ENCODE peak calls at places on chromosomes 4 and X, in ten cellular contexts. S is endothelial cell, F is HFF-Myc, W is K562, O is GM12864, Z is left ventricle myocardium inferior, T is choroid plexus epithelial cell, P is Calu3, Q is GM12878, R is adrenal gland. A is an unnamed sample.

GRCh38 chrX:106323357-106323756 is 155.3 kb downstream of the PWWP3B start:
- DNase-seq in S (no peak), F (no peak), W (no peak), O (no peak), Z (no peak), T (no peak), P (no peak), Q (no peak), R (no peak), A (no peak)

GRCh38 chr4:143294310-143294709 is 42.4 kb upstream of the GAB1 start:
- DNase-seq in S (no peak), F (no peak), W (no peak), O (no peak), Z (peak), T (no peak), P (no peak), Q (no peak), R (peak), A (no peak)

GRCh38 chr4:97531351-97531750 is 611.9 kb downstream of the STPG2 start:
- DNase-seq in S (no peak), F (no peak), W (no peak), O (no peak), Z (no peak), T (no peak), P (no peak), Q (no peak), R (no peak), A (no peak)

GRCh38 chr4:31160146-31160545 is 440.0 kb downstream of the PCDH7 start:
- DNase-seq in S (no peak), F (no peak), W (no peak), O (no peak), Z (no peak), T (peak), P (no peak), Q (no peak), R (no peak), A (no peak)

GRCh38 chr4:29596228-29596627 is 1123.9 kb upstream of the PCDH7 start:
- DNase-seq in S (no peak), F (no peak), W (no peak), O (no peak), Z (no peak), T (no peak), P (no peak), Q (no peak), R (no peak), A (no peak)

GRCh38 chr4:48653217-48654014 is 126.7 kb downstream of the FRYL start:
- DNase-seq in S (no peak), F (no peak), W (no peak), O (no peak), Z (peak), T (peak), P (no peak), Q (no peak), R (peak), A (peak)

GRCh38 chr4:4985844-4986243 is 33.4 kb downstream of the CYTL1 start:
- DNase-seq in S (peak), F (no peak), W (no peak), O (no peak), Z (no peak), T (no peak), P (no peak), Q (no peak), R (no peak), A (no peak)

GRCh38 chrX:103210056-103210455 is 4.9 kb upstream of the BEX4 start:
- DNase-seq in S (no peak), F (no peak), W (no peak), O (no peak), Z (no peak), T (no peak), P (no peak), Q (no peak), R (no peak), A (no peak)

GRCh38 chr4:152880263-152880662 is 55.9 kb upstream of the FHDC1 start:
- DNase-seq in S (no peak), F (no peak), W (no peak), O (no peak), Z (no peak), T (no peak), P (no peak), Q (no peak), R (no peak), A (no peak)

GRCh38 chrX:1531106-1531890 is 5.7 kb downstream of the P2RY8 start:
- DNase-seq in S (no peak), F (no peak), W (no peak), O (no peak), Z (no peak), T (no peak), P (no peak), Q (no peak), R (no peak), A (peak)

GRCh38 chr4:40622913-40623312 is 6.8 kb downstream of the RBM47 start:
- DNase-seq in S (no peak), F (no peak), W (no peak), O (peak), Z (no peak), T (no peak), P (peak), Q (peak), R (no peak), A (no peak)

GRCh38 chrX:101619336-101619735 is 1.5 kb upstream of the ARMCX6 start:
- DNase-seq in S (no peak), F (no peak), W (no peak), O (no peak), Z (no peak), T (peak), P (no peak), Q (no peak), R (no peak), A (no peak)

GRCh38 chr4:2787230-2788100 is 5.4 kb upstream of the SH3BP2 start:
- DNase-seq in S (no peak), F (no peak), W (no peak), O (peak), Z (no peak), T (no peak), P (no peak), Q (peak), R (peak), A (peak)

GRCh38 chr4:182179105-182179504 is 64.1 kb upstream of the TENM3 start:
- DNase-seq in S (no peak), F (peak), W (no peak), O (no peak), Z (no peak), T (peak), P (no peak), Q (no peak), R (no peak), A (no peak)

GRCh38 chr4:120939693-120940092 is 17.2 kb upstream of the PRDM5 start:
- DNase-seq in S (no peak), F (no peak), W (no peak), O (no peak), Z (no peak), T (no peak), P (no peak), Q (no peak), R (no peak), A (no peak)

GRCh38 chrX:31590581-31591113 is 518.8 kb upstream of the FTHL17 start:
- DNase-seq in S (no peak), F (peak), W (peak), O (no peak), Z (no peak), T (peak), P (no peak), Q (no peak), R (no peak), A (no peak)

GRCh38 chrX:103376118-103376978 is at the start of gene BEX3:
- DNase-seq in S (peak), F (no peak), W (no peak), O (no peak), Z (peak), T (peak), P (peak), Q (no peak), R (peak), A (peak)

GRCh38 chr4:187289371-187289770 is 565.7 kb upstream of the FAT1 start:
- DNase-seq in S (no peak), F (no peak), W (no peak), O (no peak), Z (no peak), T (no peak), P (no peak), Q (no peak), R (no peak), A (no peak)

GRCh38 chr4:149719357-149719756 is 96.3 kb downstream of the IQCM start:
- DNase-seq in S (no peak), F (no peak), W (no peak), O (no peak), Z (no peak), T (no peak), P (no peak), Q (no peak), R (no peak), A (no peak)

GRCh38 chr4:27775156-27775555 is 914.5 kb downstream of the STIM2 start:
- DNase-seq in S (no peak), F (no peak), W (no peak), O (no peak), Z (no peak), T (no peak), P (no peak), Q (no peak), R (no peak), A (no peak)

GRCh38 chrX:149825424-149825823 is 43.7 kb downstream of the MAGEA9 start:
- DNase-seq in S (peak), F (no peak), W (no peak), O (no peak), Z (peak), T (peak), P (peak), Q (no peak), R (no peak), A (peak)

GRCh38 chr4:108172231-108172779 is 3.6 kb upstream of the LEF1 start:
- DNase-seq in S (peak), F (no peak), W (no peak), O (no peak), Z (no peak), T (no peak), P (no peak), Q (no peak), R (peak), A (peak)

GRCh38 chr4:108173599-108174057 is 4.9 kb upstream of the LEF1 start:
- DNase-seq in S (no peak), F (no peak), W (no peak), O (no peak), Z (no peak), T (no peak), P (no peak), Q (no peak), R (no peak), A (no peak)

GRCh38 chr4:108171541-108172230 is 3.0 kb upstream of the LEF1 start:
- DNase-seq in S (peak), F (no peak), W (no peak), O (no peak), Z (no peak), T (no peak), P (no peak), Q (no peak), R (peak), A (peak)

GRCh38 chr4:108170729-108171540 is 2.2 kb upstream of the LEF1 start:
- DNase-seq in S (no peak), F (no peak), W (peak), O (no peak), Z (no peak), T (no peak), P (no peak), Q (no peak), R (no peak), A (peak)

GRCh38 chr4:108172780-108173598 is 4.3 kb upstream of the LEF1 start:
- DNase-seq in S (peak), F (peak), W (peak), O (no peak), Z (no peak), T (peak), P (no peak), Q (no peak), R (peak), A (peak)
- TF ChIP-seq CTCF in S (no peak), F (no peak), W (no peak), O (no peak), Z (no peak), T (no peak), P (no peak), Q (no peak), R (no peak), A (no peak)

GRCh38 chr4:8599657-8600056 is 7.1 kb downstream of the CPZ start:
- DNase-seq in S (no peak), F (no peak), W (peak), O (no peak), Z (no peak), T (peak), P (peak), Q (no peak), R (no peak), A (no peak)

GRCh38 chr4:8599091-8599460 is 6.5 kb downstream of the CPZ start:
- DNase-seq in S (no peak), F (no peak), W (no peak), O (no peak), Z (no peak), T (no peak), P (no peak), Q (no peak), R (no peak), A (no peak)

GRCh38 chr4:8597791-8598190 is 5.2 kb downstream of the CPZ start:
- DNase-seq in S (no peak), F (no peak), W (no peak), O (no peak), Z (no peak), T (no peak), P (no peak), Q (no peak), R (no peak), A (no peak)

GRCh38 chr4:8597319-8597718 is 4.8 kb downstream of the CPZ start:
- DNase-seq in S (no peak), F (no peak), W (no peak), O (no peak), Z (no peak), T (no peak), P (no peak), Q (no peak), R (no peak), A (no peak)

DNA sequence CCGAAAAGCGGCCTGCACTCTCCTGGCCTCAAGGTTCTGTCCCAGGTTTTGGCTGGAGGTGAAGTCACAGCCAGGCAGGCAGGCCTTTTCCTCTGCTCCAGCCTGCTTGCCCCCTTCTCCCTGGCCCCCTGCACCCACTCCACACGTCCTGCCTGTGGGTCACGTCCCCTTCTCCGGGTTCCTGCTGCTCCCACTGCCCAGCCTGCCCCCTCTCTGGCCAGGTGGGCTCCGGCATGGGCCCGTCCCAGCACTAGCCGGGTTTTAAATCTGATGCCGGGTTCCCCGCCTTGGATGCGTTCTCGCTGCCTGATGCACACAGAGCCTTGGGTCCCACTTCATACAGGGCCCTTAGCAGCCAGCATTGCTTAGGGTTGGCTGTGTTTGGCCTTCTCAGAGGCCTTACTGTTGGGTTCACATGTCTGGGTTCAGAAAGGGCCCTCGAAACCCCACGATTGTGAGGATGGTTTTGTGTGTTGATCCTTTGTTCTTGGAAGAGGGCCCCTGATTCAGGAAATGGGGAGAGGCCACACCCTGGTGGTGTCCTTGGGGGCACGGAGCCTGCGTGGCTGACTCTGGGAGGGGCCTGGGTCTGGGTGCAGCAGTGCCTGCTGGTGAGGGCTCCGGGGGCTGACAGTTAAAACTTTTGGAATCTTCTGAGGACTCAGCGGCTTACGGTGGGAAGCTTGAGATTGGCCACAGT is 6.0 kb downstream of the CPZ start:
- DNase-seq in S (no peak), F (no peak), W (no peak), O (no peak), Z (no peak), T (no peak), P (no peak), Q (no peak), R (no peak), A (no peak)
- TF ChIP-seq CTCF in S (no peak), F (no peak), W (no peak), O (no peak), Z (no peak), T (no peak), P (no peak), Q (no peak), R (no peak), A (no peak)

GRCh38 chrX:47817897-47818296 is 18.8 kb upstream of the ZNF81 start:
- DNase-seq in S (no peak), F (no peak), W (no peak), O (no peak), Z (no peak), T (peak), P (no peak), Q (no peak), R (no peak), A (peak)

GRCh38 chrX:47809065-47809788 is 27.5 kb upstream of the ZNF81 start:
- DNase-seq in S (no peak), F (no peak), W (no peak), O (no peak), Z (no peak), T (no peak), P (no peak), Q (no peak), R (no peak), A (no peak)

GRCh38 chrX:47817421-47817820 is 19.3 kb upstream of the ZNF81 start:
- DNase-seq in S (no peak), F (no peak), W (peak), O (no peak), Z (no peak), T (peak), P (no peak), Q (no peak), R (no peak), A (no peak)

GRCh38 chrX:47815901-47816845 is 20.5 kb upstream of the ZNF81 start:
- DNase-seq in S (no peak), F (no peak), W (no peak), O (no peak), Z (no peak), T (peak), P (no peak), Q (no peak), R (no peak), A (no peak)

GRCh38 chrX:47814853-47815252 is 21.8 kb upstream of the ZNF81 start:
- DNase-seq in S (no peak), F (no peak), W (no peak), O (no peak), Z (no peak), T (peak), P (no peak), Q (no peak), R (no peak), A (no peak)
- TF ChIP-seq CTCF in S (no peak), F (no peak), W (peak), O (no peak), Z (peak), T (peak), P (no peak), Q (no peak), R (no peak), A (no peak)

GRCh38 chr4:124943938-124944337 is 231.4 kb upstream of the ANKRD50 start:
- DNase-seq in S (no peak), F (no peak), W (no peak), O (no peak), Z (no peak), T (no peak), P (no peak), Q (no peak), R (no peak), A (no peak)
- TF ChIP-seq CTCF in S (no peak), F (no peak), W (no peak), O (no peak), Z (peak), T (peak), P (no peak), Q (no peak), R (no peak), A (no peak)

GRCh38 chr4:139300431-139301142 is 718 bp upstream of the NAA15 start:
- DNase-seq in S (no peak), F (no peak), W (no peak), O (no peak), Z (no peak), T (peak), P (peak), Q (peak), R (peak), A (peak)
- TF ChIP-seq CTCF in S (no peak), F (no peak), W (no peak), O (no peak), Z (no peak), T (no peak), P (no peak), Q (no peak), R (no peak), A (no peak)

A was measured in activated CD8-positive, alpha-beta T cell treated with anti-CD3 and anti-CD28 coated beads for 36 hours.